ENCODE peak calls at places on chromosome 16, in four cellular contexts. P is HS-5, W is Right ventricle myocardium superior, M is GM06990. H is an unnamed sample.
A peak's percentile ranks its signal among the peaks of the same experiment; 100 is the strongest.

GRCh38 chr16:8998114-8998513 is 34.4 kb upstream of the USP7 start:
- DNase-seq in P (peak; percentile 54), W (no peak), M (no peak), H (peak; percentile 35)

GRCh38 chr16:84641643-84642358 is 6.5 kb upstream of the KLHL36 start:
- DNase-seq in P (no peak), W (no peak), M (no peak), H (no peak)

GRCh38 chr16:57988929-57989328 is 11.5 kb downstream of the ZNF319 start:
- DNase-seq in P (no peak), W (no peak), M (no peak), H (no peak)

GRCh38 chr16:72850863-72851262 is 197.1 kb downstream of the ZFHX3 start:
- DNase-seq in P (no peak), W (no peak), M (no peak), H (peak; percentile 33)

GRCh38 chr16:11257131-11257938 is 1.3 kb upstream of the SOCS1 start:
- DNase-seq in P (peak; percentile 55), W (peak; percentile 80), M (peak; percentile 48), H (no peak)

GRCh38 chr16:56874800-56875199 is 9.8 kb downstream of the SLC12A3 start:
- DNase-seq in P (no peak), W (no peak), M (no peak), H (no peak)

GRCh38 chr16:57938936-57939871 is 31.7 kb downstream of the CNGB1 start:
- DNase-seq in P (no peak), W (peak; percentile 88), M (no peak), H (peak; percentile 59)

GRCh38 chr16:11843861-11844260 is 7.5 kb downstream of the RSL1D1 start:
- DNase-seq in P (no peak), W (no peak), M (no peak), H (no peak)

GRCh38 chr16:4976611-4977145 is 18.5 kb downstream of the SEC14L5 start:
- DNase-seq in P (no peak), W (no peak), M (no peak), H (no peak)

GRCh38 chr16:69938981-69939820 is 11.9 kb upstream of the CLEC18A start:
- DNase-seq in P (no peak), W (no peak), M (no peak), H (no peak)

GRCh38 chr16:55832788-55833583 is at the start of gene CES1:
- DNase-seq in P (no peak), W (peak; percentile 94), M (no peak), H (no peak)

GRCh38 chr16:49556252-49557069 is 182.9 kb downstream of the C16orf78 start:
- DNase-seq in P (no peak), W (no peak), M (no peak), H (no peak)

GRCh38 chr16:31420037-31420436 is 8.1 kb downstream of the COX6A2 start:
- DNase-seq in P (no peak), W (no peak), M (no peak), H (no peak)

GRCh38 chr16:84312783-84313382 is 18.2 kb downstream of the WFDC1 start:
- DNase-seq in P (no peak), W (no peak), M (no peak), H (no peak)

GRCh38 chr16:11618107-11618717 is 31.5 kb upstream of the LITAF start:
- DNase-seq in P (no peak), W (no peak), M (no peak), H (no peak)

GRCh38 chr16:1099224-1100083 is 3.4 kb upstream of the C1QTNF8 start:
- DNase-seq in P (no peak), W (no peak), M (no peak), H (no peak)

GRCh38 chr16:11596572-11597226 is 10.0 kb upstream of the LITAF start:
- DNase-seq in P (no peak), W (no peak), M (no peak), H (no peak)

GRCh38 chr16:87924937-87925670 is 11.2 kb downstream of the CA5A start:
- DNase-seq in P (no peak), W (no peak), M (no peak), H (no peak)

GRCh38 chr16:50360033-50360778 is 8.6 kb downstream of the BRD7 start:
- DNase-seq in P (no peak), W (no peak), M (no peak), H (no peak)

GRCh38 chr16:65180986-65181710 is 59.3 kb upstream of the CDH11 start:
- DNase-seq in P (no peak), W (no peak), M (no peak), H (peak; percentile 7)

GRCh38 chr16:83923581-83924365 is 24.9 kb downstream of the MLYCD start:
- DNase-seq in P (no peak), W (peak; percentile 31), M (no peak), H (no peak)

GRCh38 chr16:78816499-78817441 is 717.3 kb downstream of the WWOX start:
- DNase-seq in P (no peak), W (no peak), M (no peak), H (no peak)

GRCh38 chr16:3952342-3953131 is 72.0 kb upstream of the CREBBP start:
- DNase-seq in P (no peak), W (peak; percentile 92), M (no peak), H (no peak)

GRCh38 chr16:14377326-14377725 is 252.7 kb downstream of the PARN start:
- DNase-seq in P (no peak), W (no peak), M (no peak), H (no peak)

GRCh38 chr16:84487358-84487757 is 17.1 kb downstream of the MEAK7 start:
- DNase-seq in P (no peak), W (no peak), M (no peak), H (no peak)

GRCh38 chr16:392450-393027 is 4.5 kb upstream of the NME4 start:
- DNase-seq in P (no peak), W (no peak), M (no peak), H (no peak)

GRCh38 chr16:52976539-52977167 is 76.0 kb downstream of the CHD9NB start:
- DNase-seq in P (no peak), W (no peak), M (no peak), H (no peak)

GRCh38 chr16:11207646-11208045 is 48.4 kb downstream of the SOCS1 start:
- DNase-seq in P (no peak), W (no peak), M (no peak), H (no peak)

GRCh38 chr16:1433756-1434155 is 2.9 kb downstream of the PERCC1 start:
- DNase-seq in P (no peak), W (no peak), M (no peak), H (no peak)

GRCh38 chr16:87086156-87086555 is 231.0 kb downstream of the C16orf95 start:
- DNase-seq in P (no peak), W (no peak), M (no peak), H (no peak)

GRCh38 chr16:66936462-66936861 is 1.1 kb downstream of the CES2 start:
- DNase-seq in P (no peak), W (no peak), M (no peak), H (no peak)

GRCh38 chr16:67760831-67761230 is 41.7 kb upstream of the GFOD2 start:
- DNase-seq in P (no peak), W (no peak), M (no peak), H (no peak)

GRCh38 chr16:27028713-27029112 is 38.0 kb upstream of the C16orf82 start:
- DNase-seq in P (no peak), W (no peak), M (no peak), H (no peak)

GRCh38 chr16:78443780-78444422 is 344.4 kb downstream of the WWOX start:
- DNase-seq in P (no peak), W (no peak), M (no peak), H (no peak)

GRCh38 chr16:13885700-13886099 is 34.3 kb upstream of the ERCC4 start:
- DNase-seq in P (no peak), W (no peak), M (no peak), H (no peak)

GRCh38 chr16:59719121-59719520 is 985.0 kb upstream of the GOT2 start:
- DNase-seq in P (no peak), W (no peak), M (no peak), H (no peak)

H was measured in GM04503.